ENCODE peak calls at places on chromosomes 6 and 20, in six cellular contexts. K, D, I, J, A and C are unnamed samples.

GRCh38 chr6:20234136-20234535 is 21.9 kb upstream of the MBOAT1 start:
- DNase-seq in K (no peak), D (no peak), I (no peak), J (no peak), A (no peak), C (no peak)

GRCh38 chr6:45300776-45301175 is 27.4 kb upstream of the RUNX2 start:
- DNase-seq in K (no peak), D (no peak), I (no peak), J (no peak), A (no peak), C (no peak)

GRCh38 chr20:24735263-24735662 is 213.8 kb upstream of the CST7 start:
- DNase-seq in K (no peak), D (no peak), I (no peak), J (no peak), A (no peak), C (no peak)

GRCh38 chr6:2623348-2623747 is 127.4 kb downstream of the MYLK4 start:
- DNase-seq in K (peak), D (no peak), I (no peak), J (no peak), A (no peak), C (no peak)

GRCh38 chr6:132114201-132114860 is 163.2 kb upstream of the CCN2 start:
- DNase-seq in K (no peak), D (no peak), I (no peak), J (no peak), A (no peak), C (no peak)

GRCh38 chr20:23187759-23188158 is 101.6 kb upstream of the CD93 start:
- DNase-seq in K (peak), D (no peak), I (no peak), J (no peak), A (no peak), C (no peak)

GRCh38 chr6:165640767-165641166 is 22.3 kb downstream of the PDE10A start:
- DNase-seq in K (no peak), D (no peak), I (no peak), J (no peak), A (no peak), C (no peak)

GRCh38 chr20:51444472-51444871 is 98.0 kb downstream of the NFATC2 start:
- DNase-seq in K (no peak), D (no peak), I (no peak), J (no peak), A (no peak), C (no peak)

GRCh38 chr6:134531611-134532010 is 213.7 kb upstream of the SGK1 start:
- DNase-seq in K (no peak), D (no peak), I (no peak), J (no peak), A (no peak), C (no peak)

GRCh38 chr6:45505470-45505869 is 127.7 kb upstream of the SUPT3H start:
- DNase-seq in K (no peak), D (no peak), I (no peak), J (no peak), A (no peak), C (no peak)

GRCh38 chr20:12159266-12159665 is 241.6 kb downstream of the BTBD3 start:
- DNase-seq in K (no peak), D (no peak), I (no peak), J (no peak), A (no peak), C (no peak)

GRCh38 chr6:165244524-165245247 is 64.7 kb downstream of the C6orf118 start:
- DNase-seq in K (no peak), D (no peak), I (peak), J (no peak), A (no peak), C (no peak)

GRCh38 chr20:48247961-48248360 is 462.7 kb upstream of the SULF2 start:
- DNase-seq in K (no peak), D (no peak), I (no peak), J (no peak), A (no peak), C (no peak)

GRCh38 chr6:10579803-10580202 is 58.7 kb downstream of the GCNT2 start:
- DNase-seq in K (no peak), D (no peak), I (no peak), J (no peak), A (no peak), C (no peak)

GRCh38 chr6:167654389-167654788 is 172.3 kb upstream of the AFDN start:
- DNase-seq in K (no peak), D (no peak), I (no peak), J (no peak), A (no peak), C (no peak)

GRCh38 chr6:45706319-45706718 is 309.3 kb downstream of the CLIC5 start:
- DNase-seq in K (no peak), D (no peak), I (no peak), J (no peak), A (no peak), C (no peak)

GRCh38 chr20:297925-298754 is 770 bp downstream of the ZCCHC3 start:
- DNase-seq in K (peak), D (peak), I (no peak), J (peak), A (peak), C (peak)

GRCh38 chr6:79111549-79111948 is 33.5 kb upstream of the PHIP start:
- DNase-seq in K (no peak), D (no peak), I (no peak), J (no peak), A (no peak), C (no peak)

GRCh38 chr6:127475135-127475822 is 16.1 kb upstream of the KIAA0408 start:
- DNase-seq in K (no peak), D (no peak), I (no peak), J (no peak), A (no peak), C (no peak)
- TF ChIP-seq JUN in K (no peak), D (no peak), I (no peak), J (no peak), A (no peak), C (no peak)

GRCh38 chr6:85674604-85675003 is 31.9 kb upstream of the SYNCRIP start:
- DNase-seq in K (no peak), D (no peak), I (no peak), J (peak), A (no peak), C (no peak)
- TF ChIP-seq JUN in K (no peak), D (no peak), I (no peak), J (no peak), A (no peak), C (no peak)

DNA sequence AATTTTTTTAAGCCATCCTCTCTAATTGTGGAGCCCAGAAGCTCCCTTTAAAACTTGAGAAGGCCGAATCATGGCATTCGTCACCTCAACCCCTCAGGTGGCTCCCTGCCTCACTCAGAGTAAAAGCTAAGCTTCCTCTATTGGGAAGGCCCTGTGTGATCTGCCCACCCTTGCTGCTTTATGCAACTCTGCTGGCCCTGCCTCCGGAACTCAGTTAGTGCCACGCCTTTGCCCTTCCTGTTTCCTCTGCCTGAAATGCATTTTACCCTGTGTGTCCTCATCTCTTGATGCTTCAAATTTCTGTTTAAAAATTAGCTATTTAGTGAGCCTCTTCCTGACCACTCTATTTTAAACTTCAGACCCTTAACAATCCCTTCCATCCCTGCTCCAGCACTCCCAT is 5.7 kb downstream of the PACRG start:
- DNase-seq in K (no peak), D (no peak), I (no peak), J (no peak), A (no peak), C (no peak)
- TF ChIP-seq JUN in K (no peak), D (no peak), I (no peak), J (no peak), A (no peak), C (no peak)

GRCh38 chr6:17013701-17014100 is 88.1 kb upstream of the STMND1 start:
- DNase-seq in K (no peak), D (no peak), I (no peak), J (no peak), A (peak), C (no peak)
- TF ChIP-seq JUN in K (no peak), D (no peak), I (no peak), J (no peak), A (peak), C (no peak)

DNA sequence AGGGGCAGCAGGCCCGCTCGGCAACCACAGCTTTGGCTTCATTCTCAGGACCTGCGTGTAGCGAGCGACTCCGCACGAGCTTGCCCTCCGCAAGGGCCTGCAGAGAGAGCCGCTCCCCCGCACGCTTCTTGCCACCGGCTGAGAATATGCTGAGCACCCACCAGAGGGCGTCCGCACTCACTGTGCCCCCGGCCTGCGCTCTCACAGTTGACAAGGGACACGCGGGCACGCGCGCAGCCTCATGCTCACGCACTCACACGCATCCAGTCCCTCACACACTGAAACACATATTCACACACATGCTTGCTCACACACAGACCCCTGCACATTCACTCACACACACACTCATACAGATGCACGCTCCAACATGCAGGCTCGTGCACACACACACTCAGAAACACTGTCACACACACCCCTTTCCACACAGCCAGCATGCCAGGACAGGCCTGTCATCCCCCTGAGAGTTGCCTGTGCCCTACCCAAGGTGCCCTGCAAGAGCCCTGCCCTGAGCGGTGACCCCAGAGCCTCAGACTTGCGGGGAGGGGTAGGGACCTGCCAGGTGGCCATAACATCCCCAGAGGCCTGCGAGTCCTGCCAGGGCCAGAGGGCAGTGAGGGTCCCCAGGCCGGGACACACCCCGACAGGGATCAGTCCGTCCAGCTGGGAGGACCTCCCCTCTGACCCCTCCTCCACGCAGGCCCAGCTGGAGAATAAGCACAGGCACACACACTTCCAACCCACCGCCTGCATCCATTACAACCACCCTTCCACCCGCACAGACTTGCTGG is 174.1 kb downstream of the BMP7 start:
- DNase-seq in K (peak), D (peak), I (peak), J (peak), A (peak), C (peak)
- TF ChIP-seq JUN in K (no peak), D (no peak), I (no peak), J (no peak), A (no peak), C (no peak)

GRCh38 chr6:52546678-52547077 is 30.2 kb downstream of the TRAM2 start:
- DNase-seq in K (no peak), D (no peak), I (no peak), J (no peak), A (no peak), C (no peak)
- TF ChIP-seq JUN in K (no peak), D (no peak), I (no peak), J (no peak), A (no peak), C (no peak)